ENCODE peak calls at places on chromosomes 6 and 20, in four cellular contexts. N, B, H and X are unnamed samples.

GRCh38 chr6:56787209-56787608 is 144.5 kb upstream of the DST start:
- DNase-seq in N (no peak), B (no peak), H (no peak), X (no peak)

GRCh38 chr20:41309817-41310216 is 7.7 kb downstream of the ZHX3 start:
- DNase-seq in H (peak; percentile 93), N (no peak), B (no peak), X (no peak)

GRCh38 chr6:77425676-77426075 is 37.6 kb downstream of the HTR1B start:
- DNase-seq in H (no peak), N (no peak), B (no peak), X (no peak)

GRCh38 chr6:4935486-4935885 is 68.4 kb downstream of the RPP40 start:
- DNase-seq in N (no peak), H (no peak), B (no peak), X (no peak)

GRCh38 chr20:22719250-22719649 is 134.9 kb upstream of the FOXA2 start:
- DNase-seq in H (no peak), N (no peak), B (peak; percentile 35), X (no peak)

GRCh38 chr20:2859330-2860121 is 13.8 kb upstream of the PTPRA start:
- DNase-seq in N (no peak), B (no peak), H (peak; percentile 59), X (no peak)

GRCh38 chr20:8427419-8428065 is 295.5 kb downstream of the PLCB1 start:
- DNase-seq in B (no peak), H (no peak), N (no peak), X (no peak)

GRCh38 chr20:22402990-22403859 is 181.1 kb downstream of the FOXA2 start:
- DNase-seq in H (no peak), B (no peak), N (no peak), X (no peak)

GRCh38 chr20:42634096-42634495 is 555.6 kb downstream of the PTPRT start:
- DNase-seq in H (no peak), B (no peak), N (no peak), X (no peak)

GRCh38 chr20:41800040-41800439 is 181.9 kb upstream of the CHD6 start:
- DNase-seq in N (no peak), H (no peak), B (no peak), X (no peak)

GRCh38 chr6:12033770-12034169 is 21.7 kb downstream of the HIVEP1 start:
- DNase-seq in N (no peak), H (peak; percentile 30), B (no peak), X (no peak)

GRCh38 chr20:1301031-1301529 is 27.9 kb downstream of the SDCBP2 start:
- DNase-seq in H (peak; percentile 46), N (no peak), B (no peak), X (no peak)

GRCh38 chr6:82467338-82467737 is 103.7 kb downstream of the TPBG start:
- DNase-seq in H (no peak), N (no peak), B (no peak), X (no peak)

GRCh38 chr6:131038612-131039344 is 24.3 kb downstream of the EPB41L2 start:
- DNase-seq in B (no peak), H (no peak), N (no peak), X (no peak)

GRCh38 chr6:81241717-81242116 is 510.8 kb downstream of the TENT5A start:
- DNase-seq in H (no peak), B (no peak), N (no peak), X (no peak)

GRCh38 chr6:2097464-2097863 is 147.9 kb downstream of the GMDS start:
- DNase-seq in N (no peak), H (no peak), B (no peak), X (no peak)

GRCh38 chr6:91462236-91462635 is 875.4 kb upstream of the MAP3K7 start:
- DNase-seq in H (no peak), N (no peak), B (no peak), X (no peak)

GRCh38 chr20:17759449-17759848 is 59.7 kb downstream of the BANF2 start:
- DNase-seq in H (no peak), N (no peak), B (no peak), X (no peak)

GRCh38 chr20:19881080-19881840 is 123.2 kb downstream of the RIN2 start:
- DNase-seq in B (no peak), H (no peak), N (no peak), X (no peak)

GRCh38 chr6:167000759-167001158 is 1.6 kb downstream of the CEP43 start:
- DNase-seq in N (no peak), B (no peak), H (no peak), X (no peak)

GRCh38 chr6:3500262-3501001 is 43.6 kb upstream of the SLC22A23 start:
- DNase-seq in B (no peak), N (no peak), H (peak; percentile 66), X (no peak)

GRCh38 chr6:53240763-53241162 is 92.1 kb upstream of the GCM1 start:
- DNase-seq in B (no peak), H (no peak), N (no peak), X (no peak)

GRCh38 chr6:132490478-132491204 is 22.3 kb downstream of the STX7 start:
- DNase-seq in H (no peak), B (no peak), N (no peak), X (no peak)

GRCh38 chr20:461254-462198 is 807 bp downstream of the TBC1D20 start:
- DNase-seq in B (peak; percentile 77), H (peak; percentile 24), N (no peak), X (peak; percentile 82)

GRCh38 chr20:45950330-45950646 is 15.8 kb downstream of the PCIF1 start:
- DNase-seq in B (no peak), H (no peak), N (no peak), X (no peak)

GRCh38 chr6:132009175-132009574 is 58.0 kb upstream of the CCN2 start:
- DNase-seq in H (no peak), N (no peak), B (no peak), X (no peak)

GRCh38 chr6:34680802-34681515 is 15.6 kb downstream of the ILRUN start:
- DNase-seq in N (no peak), H (no peak), B (no peak), X (no peak)

GRCh38 chr20:43963872-43964791 is 49.5 kb downstream of the TOX2 start:
- DNase-seq in B (no peak), H (peak; percentile 59), N (no peak), X (no peak)

GRCh38 chr6:26272171-26272631 is 92.8 kb upstream of the BTN3A2 start:
- DNase-seq in H (no peak), B (peak; percentile 82), N (peak; percentile 35), X (peak; percentile 81)

GRCh38 chr6:42396720-42397119 is 55.0 kb downstream of the TRERF1 start:
- DNase-seq in B (no peak), H (no peak), N (no peak), X (no peak)
- TF ChIP-seq CTCF in B (no peak), H (no peak), N (no peak), X (no peak)

DNA sequence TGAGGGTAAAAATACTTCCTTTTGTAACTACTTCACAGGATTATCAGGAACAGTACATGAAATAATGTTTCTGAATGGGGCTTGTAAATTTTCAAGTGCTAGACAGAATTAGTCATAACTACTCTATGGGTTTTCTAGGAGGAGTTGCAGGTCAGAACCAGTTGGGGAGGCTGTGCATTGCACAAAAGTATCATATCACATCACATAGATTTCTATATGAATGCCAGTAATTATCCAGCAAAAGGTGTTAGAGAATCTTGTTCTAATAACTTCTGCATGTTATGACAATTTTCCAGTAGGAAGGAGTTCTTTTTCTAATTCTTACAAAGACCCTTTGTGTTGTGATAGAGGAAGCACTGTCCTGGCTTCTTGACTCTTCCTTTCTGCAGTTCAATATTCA is 551.6 kb downstream of the COL12A1 start:
- DNase-seq in H (no peak), N (no peak), B (no peak), X (no peak)
- TF ChIP-seq CTCF in H (no peak), N (no peak), B (no peak), X (no peak)

GRCh38 chr6:105536961-105537360 is 134.1 kb upstream of the PREP start:
- DNase-seq in N (no peak), B (no peak), H (no peak), X (no peak)

GRCh38 chr6:105539879-105540278 is 137.0 kb upstream of the PREP start:
- DNase-seq in N (no peak), H (no peak), B (no peak), X (no peak)

DNA sequence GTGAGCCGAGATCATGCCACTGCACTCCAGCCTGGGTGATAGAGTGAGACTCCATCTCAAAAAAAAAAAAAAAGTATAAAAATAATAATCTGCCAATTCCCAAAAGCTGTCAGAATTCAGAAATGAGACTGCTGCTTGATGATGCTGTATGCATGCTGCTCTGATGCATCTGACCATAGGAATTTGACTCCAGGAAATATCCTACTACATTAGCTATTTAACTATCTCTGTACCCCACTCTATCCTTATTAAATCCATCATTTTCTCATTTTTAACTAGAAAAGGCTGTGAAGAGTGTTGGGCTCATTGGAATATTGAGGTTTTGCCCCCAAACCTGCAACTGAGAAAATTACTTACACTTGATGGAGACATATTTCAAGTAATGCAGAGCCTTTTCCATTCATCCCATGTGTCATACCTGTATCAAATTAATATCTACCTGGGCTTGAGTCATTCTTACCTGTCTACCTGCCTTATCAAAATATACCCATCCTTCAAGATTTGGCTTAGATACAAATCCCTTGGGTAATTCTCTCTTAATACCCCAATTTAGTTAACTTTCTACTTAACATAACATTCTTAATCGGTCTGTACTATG is 135.2 kb upstream of the PREP start:
- DNase-seq in B (no peak), N (no peak), H (no peak), X (no peak)
- TF ChIP-seq CTCF in B (no peak), N (no peak), H (no peak), X (no peak)

DNA sequence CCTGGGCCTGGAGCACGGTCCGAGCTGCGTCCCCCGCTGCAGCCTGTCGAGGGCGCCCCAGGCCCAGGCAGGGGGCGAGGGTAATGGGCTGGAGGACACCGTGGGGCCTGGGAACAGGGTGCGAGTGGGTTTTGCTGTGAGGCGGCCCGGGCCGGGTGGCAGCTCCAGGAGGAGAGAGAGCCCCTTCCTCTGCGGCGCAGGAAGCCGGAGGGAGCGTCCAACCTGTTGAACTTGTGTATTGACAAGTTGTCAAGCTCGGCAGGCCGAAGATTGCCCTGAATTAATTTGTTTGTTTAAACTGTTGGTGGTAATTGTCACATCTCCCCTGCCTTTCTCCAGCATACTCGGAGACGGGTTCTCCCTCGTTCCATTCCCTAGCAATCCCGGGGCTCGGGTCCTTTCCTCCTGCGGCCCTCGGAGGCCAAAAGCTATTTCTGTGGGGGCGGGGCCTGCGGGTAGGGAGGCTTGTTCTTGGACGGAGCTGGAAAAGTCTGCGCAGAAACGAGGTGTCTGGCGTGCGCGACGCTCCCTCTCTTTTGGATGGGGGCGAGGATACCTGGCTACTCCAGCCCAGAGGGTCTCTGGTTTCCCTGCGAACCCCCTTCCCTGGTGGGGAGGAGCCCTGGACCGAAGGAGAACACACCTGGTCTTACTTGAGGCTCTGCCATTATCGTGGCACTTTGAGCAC is 9.9 kb downstream of the NR2E1 start:
- DNase-seq in B (peak; percentile 44), H (no peak), N (no peak), X (no peak)
- TF ChIP-seq CTCF in B (no peak), H (no peak), N (no peak), X (no peak)

GRCh38 chr6:17446713-17447112 is 53.3 kb downstream of the CAP2 start:
- DNase-seq in N (no peak), B (no peak), H (no peak), X (no peak)
- TF ChIP-seq CTCF in N (no peak), B (no peak), H (peak; percentile 2), X (no peak)